ENCODE peak calls at places on chromosomes 4 and X, in four cellular contexts. R is cardiac fibroblast, V is RWPE1, D is suprapubic skin. C is an unnamed sample.

GRCh38 chr4:16785800-16786527 is 112.5 kb downstream of the LDB2 start:
- DNase-seq in R (no peak), V (no peak), D (no peak), C (no peak)

GRCh38 chrX:154490021-154490413 is 412 bp downstream of the SLC10A3 start:
- DNase-seq in R (peak), V (no peak), D (peak), C (peak)

GRCh38 chr4:46648088-46648744 is 258.3 kb upstream of the GABRA2 start:
- DNase-seq in R (peak), V (peak), D (no peak), C (peak)

GRCh38 chr4:173301518-173302201 is 32.5 kb downstream of the HMGB2 start:
- DNase-seq in R (peak), V (no peak), D (no peak), C (peak)

GRCh38 chrX:68997911-68998310 is 167.3 kb downstream of the PJA1 start:
- DNase-seq in R (peak), V (no peak), D (peak), C (peak)

GRCh38 chr4:7429601-7430078 is 5.1 kb downstream of the PSAPL1 start:
- DNase-seq in R (no peak), V (no peak), D (peak), C (no peak)

GRCh38 chr4:27048350-27049100 is 187.9 kb downstream of the STIM2 start:
- DNase-seq in R (peak), V (peak), D (no peak), C (peak)

GRCh38 chr4:24470681-24471622 is 113.4 kb downstream of the DHX15 start:
- DNase-seq in R (peak), V (peak), D (peak), C (no peak)

GRCh38 chrX:119694601-119695534 is 1.9 kb upstream of the SEPTIN6 start:
- DNase-seq in R (no peak), V (no peak), D (no peak), C (no peak)

GRCh38 chr4:16133406-16133805 is 49.6 kb upstream of the PROM1 start:
- DNase-seq in R (no peak), V (no peak), D (no peak), C (no peak)

GRCh38 chrX:16897445-16897844 is 27.3 kb upstream of the RBBP7 start:
- DNase-seq in R (no peak), V (no peak), D (no peak), C (no peak)

GRCh38 chr4:62676962-62677361 is 1476.8 kb downstream of the ADGRL3 start:
- DNase-seq in R (no peak), V (no peak), D (no peak), C (peak)

DNA sequence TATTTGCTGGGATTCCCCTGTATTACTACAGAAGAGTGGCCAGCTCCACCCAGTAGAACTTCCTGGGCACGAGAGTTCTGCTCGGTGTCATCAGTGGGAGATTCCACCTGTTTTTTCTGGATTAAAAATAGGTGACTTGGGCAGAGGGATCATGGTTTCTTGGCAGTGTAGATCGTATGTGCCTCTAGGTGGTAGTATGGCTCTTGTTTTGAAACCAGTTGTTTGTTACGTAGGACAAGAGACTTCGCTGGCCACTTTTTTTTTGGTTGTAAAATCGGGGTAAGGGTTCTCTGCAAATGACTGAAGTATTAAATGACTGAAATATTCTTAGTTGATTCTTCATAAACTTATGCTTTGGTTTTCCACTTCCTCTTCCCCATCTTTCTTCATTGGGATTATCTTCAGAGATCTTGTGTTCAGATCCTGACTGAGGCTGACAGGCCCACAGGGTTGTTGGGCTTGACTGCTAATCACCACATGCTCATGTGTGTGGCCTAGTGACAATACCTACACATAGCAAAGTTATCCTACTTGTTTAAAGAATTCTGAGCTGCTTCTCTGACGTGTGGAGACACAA is 43.8 kb upstream of the WDR1 start:
- DNase-seq in R (peak), V (no peak), D (no peak), C (peak)
- TF ChIP-seq CTCF in R (peak), V (no peak), D (no peak), C (no peak)

GRCh38 chr4:8538703-8539567 is 41.3 kb upstream of the GPR78 start:
- DNase-seq in R (peak), V (peak), D (no peak), C (peak)

GRCh38 chr4:8540072-8540471 is 40.1 kb upstream of the GPR78 start:
- DNase-seq in R (no peak), V (no peak), D (peak), C (no peak)

GRCh38 chr4:8540991-8541390 is 39.2 kb upstream of the GPR78 start:
- DNase-seq in R (no peak), V (no peak), D (peak), C (no peak)

GRCh38 chr4:8540586-8540985 is 39.6 kb upstream of the GPR78 start:
- DNase-seq in R (no peak), V (no peak), D (peak), C (no peak)

DNA sequence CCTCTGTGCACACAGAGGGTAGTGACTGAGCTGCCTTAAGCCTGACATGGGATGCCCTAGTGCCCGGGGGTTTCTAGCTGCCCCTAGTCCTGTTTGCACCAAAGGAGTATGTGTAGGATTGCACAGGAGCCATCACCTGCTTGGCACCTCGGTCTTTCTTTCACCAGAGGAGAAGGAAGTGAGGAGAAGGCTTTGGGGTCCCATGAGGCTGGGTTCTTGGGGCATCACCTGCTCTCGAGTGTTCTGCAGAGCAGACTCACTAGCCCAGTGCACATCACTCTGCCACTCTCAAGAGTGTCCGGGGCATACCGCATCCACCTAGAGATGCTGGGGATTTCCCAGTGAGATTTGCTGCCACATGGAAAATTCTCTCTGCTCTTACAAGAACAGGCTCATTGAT is 40.5 kb upstream of the GPR78 start:
- DNase-seq in R (no peak), V (no peak), D (peak), C (no peak)
- TF ChIP-seq CTCF in R (no peak), V (no peak), D (no peak), C (no peak)

GRCh38 chrX:15631637-15632036 is 30.9 kb upstream of the ACE2 start:
- DNase-seq in R (no peak), V (no peak), D (no peak), C (no peak)
- TF ChIP-seq CTCF in R (no peak), V (no peak), D (no peak), C (no peak)

GRCh38 chr4:121307441-121308327 is 73.1 kb downstream of the QRFPR start:
- DNase-seq in R (peak), V (peak), D (no peak), C (peak)
- TF ChIP-seq CTCF in R (peak), V (peak), D (no peak), C (peak)

DNA sequence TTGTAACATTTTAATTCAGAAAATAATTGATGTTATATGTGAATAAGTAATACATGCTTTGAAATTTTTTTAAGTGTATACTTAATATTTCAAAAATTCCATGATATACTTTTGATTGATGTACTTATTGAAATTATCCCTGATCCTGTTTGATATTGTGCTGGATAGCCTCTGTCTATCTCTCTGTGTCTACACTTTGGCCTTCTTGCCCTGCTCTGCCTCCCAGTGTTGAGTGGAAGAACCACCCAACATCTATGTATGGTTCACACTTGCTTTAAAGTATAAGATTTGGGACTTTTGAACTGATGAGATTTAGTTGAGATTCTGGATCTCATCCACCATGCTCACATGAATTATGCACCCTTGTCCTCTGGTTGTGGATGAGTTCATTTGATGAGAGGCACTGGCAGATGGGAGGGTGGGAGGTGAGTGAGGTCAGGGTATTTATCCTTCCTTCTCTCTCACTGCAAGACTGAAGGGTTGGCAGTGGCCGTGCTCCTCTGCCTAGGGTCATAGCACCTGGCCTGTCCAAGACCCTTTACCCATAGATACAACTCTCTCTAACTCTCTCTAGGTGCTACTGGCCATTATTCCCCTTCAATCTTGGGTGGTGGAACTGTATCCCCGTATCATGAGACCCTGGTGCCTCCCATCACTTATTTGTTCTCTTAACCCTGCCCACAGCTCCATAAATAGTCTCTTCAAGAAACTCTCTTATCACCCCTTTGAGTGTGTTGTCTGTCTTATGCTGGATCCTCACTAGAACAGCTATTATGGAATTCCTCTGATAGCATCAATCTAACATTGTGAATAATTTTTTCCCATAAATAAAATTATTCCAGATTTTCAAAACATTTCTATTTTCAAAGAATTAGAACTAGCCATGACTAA is 75.2 kb downstream of the CORIN start:
- DNase-seq in R (no peak), V (no peak), D (no peak), C (no peak)
- TF ChIP-seq CTCF in R (no peak), V (no peak), D (no peak), C (no peak)

GRCh38 chrX:40496728-40497127 is 84.0 kb upstream of the ATP6AP2 start:
- DNase-seq in R (no peak), V (no peak), D (no peak), C (no peak)
- TF ChIP-seq CTCF in R (peak), V (no peak), D (no peak), C (no peak)

DNA sequence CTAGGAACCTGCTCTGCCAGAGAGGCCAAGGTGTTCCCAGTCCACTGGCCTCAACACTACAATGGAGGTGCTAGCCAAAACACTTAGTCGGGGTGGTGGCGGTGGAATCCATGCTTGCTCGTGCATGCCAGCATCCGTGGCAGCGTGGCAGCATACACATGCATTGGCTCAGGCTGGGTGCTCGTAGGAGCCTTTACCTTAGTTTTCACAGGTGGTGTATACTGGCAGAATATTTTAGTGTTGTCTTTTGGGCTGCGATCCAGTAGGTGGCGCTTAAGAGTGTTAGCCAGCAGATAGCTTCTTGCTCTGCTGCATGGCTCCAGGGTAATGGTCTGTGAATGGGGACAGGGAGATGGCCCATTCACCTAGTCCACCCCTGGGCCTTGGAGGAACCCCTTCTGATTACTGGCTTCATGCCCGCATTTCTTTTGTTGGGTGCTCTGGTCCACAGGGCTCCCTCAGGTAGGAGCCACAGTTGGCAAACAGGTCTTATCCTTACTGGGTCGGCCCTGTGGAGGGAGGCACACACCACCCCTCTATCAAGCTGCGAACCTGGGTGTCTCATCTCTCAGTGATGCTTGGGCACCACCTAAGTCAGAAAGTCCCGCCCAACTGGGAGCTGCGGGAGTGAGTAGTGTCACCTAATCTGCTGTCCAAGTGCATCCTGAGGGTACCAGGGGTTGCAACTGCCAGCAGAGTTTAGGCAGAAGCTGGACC is 40.0 kb downstream of the RIPPLY1 start:
- DNase-seq in R (peak), V (peak), D (no peak), C (peak)
- TF ChIP-seq CTCF in R (peak), V (no peak), D (no peak), C (peak)

GRCh38 chr4:80361329-80361900 is 25.9 kb downstream of the CFAP299 start:
- DNase-seq in R (peak), V (peak), D (no peak), C (peak)

GRCh38 chr4:80360900-80361299 is 25.4 kb downstream of the CFAP299 start:
- DNase-seq in R (peak), V (no peak), D (no peak), C (no peak)

GRCh38 chr4:80360102-80360501 is 24.6 kb downstream of the CFAP299 start:
- DNase-seq in R (no peak), V (no peak), D (no peak), C (no peak)

GRCh38 chr4:80365928-80366327 is 30.4 kb downstream of the CFAP299 start:
- DNase-seq in R (peak), V (peak), D (no peak), C (peak)

DNA sequence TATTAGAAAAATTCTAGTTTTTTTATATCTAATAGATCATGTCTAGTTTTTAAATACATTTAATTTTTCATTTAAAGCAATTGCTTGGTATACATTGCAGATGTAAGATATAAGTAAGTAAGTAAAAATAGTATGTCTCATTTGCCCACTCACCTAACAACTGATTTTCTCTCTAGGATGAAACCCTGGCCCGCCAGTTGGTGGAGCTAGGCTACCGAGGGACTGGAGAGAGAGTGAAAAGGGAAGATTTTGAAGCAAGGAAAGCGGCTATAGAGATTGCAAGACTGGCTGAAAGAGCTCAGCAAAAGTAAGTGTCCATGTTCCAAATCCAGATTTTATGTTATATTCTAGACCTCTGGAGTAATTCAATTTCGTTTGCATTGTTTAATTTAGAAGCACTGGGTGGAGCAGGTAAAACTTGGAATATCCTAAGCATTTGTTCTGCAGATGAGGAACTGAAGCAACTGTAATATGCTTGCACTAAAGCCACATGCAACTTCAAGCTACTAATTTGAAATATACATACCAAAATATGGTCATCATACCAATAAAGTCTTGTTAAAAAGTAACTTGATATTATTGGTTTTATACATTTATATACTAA is 27.1 kb downstream of the CFAP299 start:
- DNase-seq in R (peak), V (peak), D (no peak), C (peak)
- TF ChIP-seq CTCF in R (peak), V (peak), D (no peak), C (peak)

C was measured in MCF 10A.